ENCODE peak calls at places on chromosome 16, in ten cellular contexts. One of them, this sample, is unnamed.

GRCh38 chr16:87956771-87957279 is 5.6 kb downstream of the BANP start:
- DNase-seq in testis: no peak
- DNase-seq in breast epithelium: no peak
- DNase-seq in heart left ventricle: no peak
- DNase-seq in thyroid gland: no peak
- DNase-seq in H54: no peak
- DNase-seq in endothelial cell of umbilical vein: peak
- DNase-seq in GM12892: no peak
- DNase-seq in uterus: no peak
- DNase-seq in A549: peak
- DNase-seq in this sample: no peak

GRCh38 chr16:17106243-17106791 is 364.4 kb downstream of the XYLT1 start:
- DNase-seq in endothelial cell of umbilical vein: no peak
- DNase-seq in uterus: no peak
- DNase-seq in thyroid gland: no peak
- DNase-seq in A549: no peak
- DNase-seq in GM12892: no peak
- DNase-seq in heart left ventricle: no peak
- DNase-seq in breast epithelium: no peak
- DNase-seq in H54: no peak
- DNase-seq in testis: no peak
- DNase-seq in this sample: no peak

GRCh38 chr16:1770328-1771071 is 843 bp downstream of the NME3 start:
- DNase-seq in testis: peak
- DNase-seq in breast epithelium: peak
- DNase-seq in H54: no peak
- DNase-seq in A549: no peak
- DNase-seq in endothelial cell of umbilical vein: peak
- DNase-seq in thyroid gland: peak
- DNase-seq in heart left ventricle: peak
- DNase-seq in GM12892: peak
- DNase-seq in uterus: peak
- DNase-seq in this sample: peak

GRCh38 chr16:49644143-49644460 is 211.8 kb downstream of the ZNF423 start:
- DNase-seq in A549: no peak
- DNase-seq in breast epithelium: no peak
- DNase-seq in heart left ventricle: no peak
- DNase-seq in GM12892: no peak
- DNase-seq in testis: no peak
- DNase-seq in endothelial cell of umbilical vein: no peak
- DNase-seq in H54: no peak
- DNase-seq in uterus: no peak
- DNase-seq in thyroid gland: no peak
- DNase-seq in this sample: no peak

GRCh38 chr16:67842509-67843342 is 606 bp downstream of the THAP11 start:
- DNase-seq in heart left ventricle: peak
- DNase-seq in thyroid gland: peak
- DNase-seq in GM12892: peak
- DNase-seq in A549: no peak
- DNase-seq in testis: peak
- DNase-seq in H54: no peak
- DNase-seq in endothelial cell of umbilical vein: peak
- DNase-seq in breast epithelium: peak
- DNase-seq in uterus: no peak
- DNase-seq in this sample: peak

GRCh38 chr16:66247516-66248089 is 118.9 kb upstream of the CDH5 start:
- DNase-seq in A549: no peak
- DNase-seq in breast epithelium: no peak
- DNase-seq in endothelial cell of umbilical vein: no peak
- DNase-seq in H54: no peak
- DNase-seq in thyroid gland: no peak
- DNase-seq in uterus: peak
- DNase-seq in testis: peak
- DNase-seq in heart left ventricle: peak
- DNase-seq in GM12892: no peak
- DNase-seq in this sample: peak

GRCh38 chr16:79419148-79419547 is 181.4 kb downstream of the MAF start:
- DNase-seq in GM12892: no peak
- DNase-seq in endothelial cell of umbilical vein: no peak
- DNase-seq in breast epithelium: no peak
- DNase-seq in testis: no peak
- DNase-seq in uterus: no peak
- DNase-seq in thyroid gland: no peak
- DNase-seq in A549: no peak
- DNase-seq in heart left ventricle: no peak
- DNase-seq in H54: no peak
- DNase-seq in this sample: no peak

GRCh38 chr16:12330541-12330940 is 354.0 kb downstream of the SNX29 start:
- DNase-seq in endothelial cell of umbilical vein: no peak
- DNase-seq in breast epithelium: no peak
- DNase-seq in A549: no peak
- DNase-seq in GM12892: no peak
- DNase-seq in heart left ventricle: peak
- DNase-seq in thyroid gland: no peak
- DNase-seq in uterus: no peak
- DNase-seq in H54: no peak
- DNase-seq in testis: no peak
- DNase-seq in this sample: no peak

GRCh38 chr16:56320081-56320480 is 105.3 kb downstream of the AMFR start:
- DNase-seq in thyroid gland: no peak
- DNase-seq in testis: no peak
- DNase-seq in endothelial cell of umbilical vein: no peak
- DNase-seq in heart left ventricle: no peak
- DNase-seq in A549: no peak
- DNase-seq in uterus: no peak
- DNase-seq in H54: no peak
- DNase-seq in GM12892: no peak
- DNase-seq in breast epithelium: no peak
- DNase-seq in this sample: no peak

GRCh38 chr16:56319391-56319790 is 106.0 kb downstream of the AMFR start:
- DNase-seq in thyroid gland: no peak
- DNase-seq in endothelial cell of umbilical vein: no peak
- DNase-seq in testis: no peak
- DNase-seq in GM12892: no peak
- DNase-seq in heart left ventricle: no peak
- DNase-seq in H54: no peak
- DNase-seq in breast epithelium: no peak
- DNase-seq in A549: no peak
- DNase-seq in uterus: no peak
- DNase-seq in this sample: no peak

GRCh38 chr16:56316545-56316944 is 108.8 kb downstream of the AMFR start:
- DNase-seq in testis: no peak
- DNase-seq in A549: no peak
- DNase-seq in uterus: no peak
- DNase-seq in GM12892: no peak
- DNase-seq in endothelial cell of umbilical vein: no peak
- DNase-seq in thyroid gland: no peak
- DNase-seq in heart left ventricle: no peak
- DNase-seq in H54: no peak
- DNase-seq in breast epithelium: no peak
- DNase-seq in this sample: no peak

GRCh38 chr16:56315955-56316354 is 109.4 kb downstream of the AMFR start:
- DNase-seq in thyroid gland: no peak
- DNase-seq in testis: no peak
- DNase-seq in uterus: no peak
- DNase-seq in heart left ventricle: no peak
- DNase-seq in A549: no peak
- DNase-seq in endothelial cell of umbilical vein: no peak
- DNase-seq in H54: no peak
- DNase-seq in GM12892: no peak
- DNase-seq in breast epithelium: no peak
- DNase-seq in this sample: no peak

GRCh38 chr16:56317998-56318912 is 107.1 kb downstream of the AMFR start:
- DNase-seq in endothelial cell of umbilical vein: peak
- DNase-seq in breast epithelium: peak
- DNase-seq in GM12892: peak
- DNase-seq in uterus: peak
- DNase-seq in H54: peak
- DNase-seq in thyroid gland: peak
- DNase-seq in heart left ventricle: peak
- DNase-seq in A549: peak
- DNase-seq in testis: peak
- DNase-seq in this sample: peak
- TF ChIP-seq POLR2A in endothelial cell of umbilical vein: no peak
- TF ChIP-seq POLR2A in breast epithelium: no peak
- TF ChIP-seq POLR2A in GM12892: no peak
- TF ChIP-seq POLR2A in uterus: no peak
- TF ChIP-seq POLR2A in H54: no peak
- TF ChIP-seq POLR2A in thyroid gland: no peak
- TF ChIP-seq POLR2A in heart left ventricle: no peak
- TF ChIP-seq POLR2A in A549: no peak
- TF ChIP-seq POLR2A in testis: no peak
- TF ChIP-seq POLR2A in this sample: no peak

GRCh38 chr16:30893744-30894539 is at the start of gene BCL7C:
- DNase-seq in A549: peak
- DNase-seq in H54: peak
- DNase-seq in breast epithelium: peak
- DNase-seq in thyroid gland: peak
- DNase-seq in GM12892: peak
- DNase-seq in testis: peak
- DNase-seq in heart left ventricle: peak
- DNase-seq in endothelial cell of umbilical vein: peak
- DNase-seq in uterus: peak
- DNase-seq in this sample: peak
- TF ChIP-seq POLR2A in A549: peak
- TF ChIP-seq POLR2A in H54: peak
- TF ChIP-seq POLR2A in breast epithelium: no peak
- TF ChIP-seq POLR2A in thyroid gland: peak
- TF ChIP-seq POLR2A in GM12892: peak
- TF ChIP-seq POLR2A in testis: no peak
- TF ChIP-seq POLR2A in heart left ventricle: no peak
- TF ChIP-seq POLR2A in endothelial cell of umbilical vein: peak
- TF ChIP-seq POLR2A in uterus: peak
- TF ChIP-seq POLR2A in this sample: peak

GRCh38 chr16:85573045-85573695 is 40.0 kb upstream of the GSE1 start:
- DNase-seq in H54: no peak
- DNase-seq in endothelial cell of umbilical vein: no peak
- DNase-seq in A549: no peak
- DNase-seq in thyroid gland: no peak
- DNase-seq in heart left ventricle: no peak
- DNase-seq in GM12892: no peak
- DNase-seq in uterus: no peak
- DNase-seq in testis: no peak
- DNase-seq in breast epithelium: no peak
- DNase-seq in this sample: no peak

GRCh38 chr16:85570735-85571562 is 42.2 kb upstream of the GSE1 start:
- DNase-seq in breast epithelium: no peak
- DNase-seq in thyroid gland: peak
- DNase-seq in H54: no peak
- DNase-seq in GM12892: peak
- DNase-seq in endothelial cell of umbilical vein: no peak
- DNase-seq in heart left ventricle: no peak
- DNase-seq in A549: no peak
- DNase-seq in testis: peak
- DNase-seq in uterus: no peak
- DNase-seq in this sample: no peak

GRCh38 chr16:85570213-85570734 is 42.8 kb upstream of the GSE1 start:
- DNase-seq in thyroid gland: peak
- DNase-seq in A549: no peak
- DNase-seq in H54: no peak
- DNase-seq in testis: no peak
- DNase-seq in heart left ventricle: no peak
- DNase-seq in uterus: no peak
- DNase-seq in breast epithelium: peak
- DNase-seq in GM12892: peak
- DNase-seq in endothelial cell of umbilical vein: no peak
- DNase-seq in this sample: no peak

GRCh38 chr16:85571813-85572619 is 41.1 kb upstream of the GSE1 start:
- DNase-seq in endothelial cell of umbilical vein: no peak
- DNase-seq in uterus: no peak
- DNase-seq in A549: no peak
- DNase-seq in breast epithelium: no peak
- DNase-seq in GM12892: peak
- DNase-seq in testis: no peak
- DNase-seq in H54: no peak
- DNase-seq in thyroid gland: no peak
- DNase-seq in heart left ventricle: no peak
- DNase-seq in this sample: no peak

DNA sequence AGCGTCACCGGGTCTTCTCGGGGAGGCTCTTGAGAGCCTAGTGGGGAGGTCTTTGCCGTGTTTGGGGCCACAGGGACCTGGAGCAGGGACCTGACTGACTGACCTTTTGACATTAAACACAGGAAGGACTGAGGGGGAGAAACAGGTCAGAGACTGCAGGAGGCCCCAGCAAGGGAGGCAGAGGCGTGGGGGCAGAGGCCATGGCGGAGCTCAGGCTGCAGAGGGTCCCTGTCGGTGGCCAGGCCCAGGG is 41.6 kb upstream of the GSE1 start:
- DNase-seq in heart left ventricle: no peak
- DNase-seq in breast epithelium: no peak
- DNase-seq in uterus: no peak
- DNase-seq in testis: no peak
- DNase-seq in GM12892: no peak
- DNase-seq in A549: no peak
- DNase-seq in endothelial cell of umbilical vein: no peak
- DNase-seq in thyroid gland: no peak
- DNase-seq in H54: no peak
- DNase-seq in this sample: no peak
- TF ChIP-seq POLR2A in heart left ventricle: no peak
- TF ChIP-seq POLR2A in breast epithelium: no peak
- TF ChIP-seq POLR2A in uterus: no peak
- TF ChIP-seq POLR2A in testis: no peak
- TF ChIP-seq POLR2A in GM12892: no peak
- TF ChIP-seq POLR2A in A549: no peak
- TF ChIP-seq POLR2A in endothelial cell of umbilical vein: no peak
- TF ChIP-seq POLR2A in thyroid gland: no peak
- TF ChIP-seq POLR2A in H54: no peak
- TF ChIP-seq POLR2A in this sample: no peak

GRCh38 chr16:70455910-70456309 is 1.5 kb downstream of the FCSK start:
- DNase-seq in A549: no peak
- DNase-seq in testis: no peak
- DNase-seq in breast epithelium: no peak
- DNase-seq in GM12892: no peak
- DNase-seq in uterus: no peak
- DNase-seq in endothelial cell of umbilical vein: no peak
- DNase-seq in H54: no peak
- DNase-seq in thyroid gland: no peak
- DNase-seq in heart left ventricle: no peak
- DNase-seq in this sample: no peak

GRCh38 chr16:70453891-70454220 is 539 bp upstream of the FCSK start:
- DNase-seq in breast epithelium: no peak
- DNase-seq in heart left ventricle: no peak
- DNase-seq in A549: peak
- DNase-seq in uterus: no peak
- DNase-seq in H54: no peak
- DNase-seq in GM12892: no peak
- DNase-seq in endothelial cell of umbilical vein: no peak
- DNase-seq in testis: no peak
- DNase-seq in thyroid gland: no peak
- DNase-seq in this sample: no peak

GRCh38 chr16:70457446-70457845 is 3.1 kb downstream of the FCSK start:
- DNase-seq in endothelial cell of umbilical vein: no peak
- DNase-seq in A549: no peak
- DNase-seq in uterus: no peak
- DNase-seq in heart left ventricle: no peak
- DNase-seq in GM12892: no peak
- DNase-seq in breast epithelium: no peak
- DNase-seq in testis: no peak
- DNase-seq in thyroid gland: no peak
- DNase-seq in H54: no peak
- DNase-seq in this sample: no peak

GRCh38 chr16:70453117-70453890 is 1.1 kb upstream of the FCSK start:
- DNase-seq in breast epithelium: no peak
- DNase-seq in endothelial cell of umbilical vein: no peak
- DNase-seq in H54: no peak
- DNase-seq in A549: no peak
- DNase-seq in thyroid gland: no peak
- DNase-seq in heart left ventricle: no peak
- DNase-seq in testis: no peak
- DNase-seq in uterus: no peak
- DNase-seq in GM12892: no peak
- DNase-seq in this sample: no peak

GRCh38 chr16:70454221-70455034 is at the start of gene FCSK:
- DNase-seq in GM12892: peak
- DNase-seq in H54: peak
- DNase-seq in endothelial cell of umbilical vein: peak
- DNase-seq in heart left ventricle: peak
- DNase-seq in uterus: peak
- DNase-seq in A549: peak
- DNase-seq in breast epithelium: no peak
- DNase-seq in testis: peak
- DNase-seq in thyroid gland: peak
- DNase-seq in this sample: peak
- TF ChIP-seq POLR2A in GM12892: peak
- TF ChIP-seq POLR2A in H54: peak
- TF ChIP-seq POLR2A in endothelial cell of umbilical vein: peak
- TF ChIP-seq POLR2A in heart left ventricle: no peak
- TF ChIP-seq POLR2A in uterus: no peak
- TF ChIP-seq POLR2A in A549: peak
- TF ChIP-seq POLR2A in breast epithelium: no peak
- TF ChIP-seq POLR2A in testis: no peak
- TF ChIP-seq POLR2A in thyroid gland: peak
- TF ChIP-seq POLR2A in this sample: no peak

This sample was measured in ovary.